ENCODE peak calls at places on chromosomes 16 and 17, in eight cellular contexts. One of them, this sample, is unnamed.

GRCh38 chr17:27493088-27493487 is 36.8 kb downstream of the KSR1 start:
- DNase-seq in H9: no peak
- DNase-seq in left ventricle myocardium inferior: no peak
- DNase-seq in RWPE1: no peak
- DNase-seq in fibroblast of lung: no peak
- DNase-seq in endothelial cell: no peak
- DNase-seq in neural progenitor cell: no peak
- DNase-seq in WTC11: no peak
- DNase-seq in this sample: no peak

GRCh38 chr17:41617136-41617535 is 4.6 kb upstream of the KRT16 start:
- DNase-seq in H9: no peak
- DNase-seq in left ventricle myocardium inferior: no peak
- DNase-seq in RWPE1: no peak
- DNase-seq in fibroblast of lung: no peak
- DNase-seq in endothelial cell: no peak
- DNase-seq in neural progenitor cell: no peak
- DNase-seq in WTC11: no peak
- DNase-seq in this sample: no peak

GRCh38 chr16:78462261-78463208 is 363.1 kb downstream of the WWOX start:
- DNase-seq in H9: no peak
- DNase-seq in left ventricle myocardium inferior: no peak
- DNase-seq in RWPE1: no peak
- DNase-seq in fibroblast of lung: no peak
- DNase-seq in endothelial cell: no peak
- DNase-seq in neural progenitor cell: peak
- DNase-seq in WTC11: no peak
- DNase-seq in this sample: no peak

GRCh38 chr16:19284207-19284606 is 1.3 kb upstream of the CLEC19A start:
- DNase-seq in H9: no peak
- DNase-seq in left ventricle myocardium inferior: no peak
- DNase-seq in RWPE1: peak
- DNase-seq in fibroblast of lung: peak
- DNase-seq in endothelial cell: no peak
- DNase-seq in neural progenitor cell: no peak
- DNase-seq in WTC11: no peak
- DNase-seq in this sample: no peak

GRCh38 chr17:7864995-7865650 is 7.3 kb downstream of the CYB5D1 start:
- DNase-seq in H9: no peak
- DNase-seq in left ventricle myocardium inferior: no peak
- DNase-seq in RWPE1: no peak
- DNase-seq in fibroblast of lung: no peak
- DNase-seq in endothelial cell: no peak
- DNase-seq in neural progenitor cell: no peak
- DNase-seq in WTC11: no peak
- DNase-seq in this sample: no peak

GRCh38 chr16:1093284-1094123 is 2.5 kb downstream of the C1QTNF8 start:
- DNase-seq in H9: peak
- DNase-seq in left ventricle myocardium inferior: no peak
- DNase-seq in RWPE1: no peak
- DNase-seq in fibroblast of lung: no peak
- DNase-seq in endothelial cell: no peak
- DNase-seq in neural progenitor cell: peak
- DNase-seq in WTC11: peak
- DNase-seq in this sample: no peak

GRCh38 chr16:69318177-69318910 is 7.2 kb downstream of the VPS4A start:
- DNase-seq in H9: no peak
- DNase-seq in left ventricle myocardium inferior: no peak
- DNase-seq in RWPE1: no peak
- DNase-seq in fibroblast of lung: no peak
- DNase-seq in endothelial cell: no peak
- DNase-seq in neural progenitor cell: no peak
- DNase-seq in WTC11: no peak
- DNase-seq in this sample: no peak

GRCh38 chr16:3836641-3837040 is 43.9 kb downstream of the CREBBP start:
- DNase-seq in H9: no peak
- DNase-seq in left ventricle myocardium inferior: no peak
- DNase-seq in RWPE1: no peak
- DNase-seq in fibroblast of lung: no peak
- DNase-seq in endothelial cell: no peak
- DNase-seq in neural progenitor cell: no peak
- DNase-seq in WTC11: no peak
- DNase-seq in this sample: no peak

GRCh38 chr17:75689441-75689873 is 22.3 kb downstream of the SAP30BP start:
- DNase-seq in H9: no peak
- DNase-seq in left ventricle myocardium inferior: no peak
- DNase-seq in RWPE1: peak
- DNase-seq in fibroblast of lung: no peak
- DNase-seq in endothelial cell: no peak
- DNase-seq in neural progenitor cell: no peak
- DNase-seq in WTC11: no peak
- DNase-seq in this sample: peak

GRCh38 chr16:1244881-1245280 is 4.4 kb downstream of the TPSAB1 start:
- DNase-seq in H9: no peak
- DNase-seq in left ventricle myocardium inferior: no peak
- DNase-seq in RWPE1: no peak
- DNase-seq in fibroblast of lung: no peak
- DNase-seq in endothelial cell: no peak
- DNase-seq in neural progenitor cell: no peak
- DNase-seq in WTC11: no peak
- DNase-seq in this sample: no peak

GRCh38 chr17:383771-384621 is 31.4 kb upstream of the RPH3AL start:
- DNase-seq in H9: no peak
- DNase-seq in left ventricle myocardium inferior: no peak
- DNase-seq in RWPE1: no peak
- DNase-seq in fibroblast of lung: no peak
- DNase-seq in endothelial cell: no peak
- DNase-seq in neural progenitor cell: peak
- DNase-seq in WTC11: no peak
- DNase-seq in this sample: no peak

GRCh38 chr17:6231465-6231864 is 161.3 kb downstream of the WSCD1 start:
- DNase-seq in H9: no peak
- DNase-seq in left ventricle myocardium inferior: no peak
- DNase-seq in RWPE1: no peak
- DNase-seq in fibroblast of lung: no peak
- DNase-seq in endothelial cell: no peak
- DNase-seq in neural progenitor cell: no peak
- DNase-seq in WTC11: no peak
- DNase-seq in this sample: no peak

GRCh38 chr17:10499950-10500349 is 18.4 kb downstream of the MYH1 start:
- DNase-seq in H9: no peak
- DNase-seq in left ventricle myocardium inferior: no peak
- DNase-seq in RWPE1: no peak
- DNase-seq in fibroblast of lung: no peak
- DNase-seq in endothelial cell: no peak
- DNase-seq in neural progenitor cell: no peak
- DNase-seq in WTC11: no peak
- DNase-seq in this sample: no peak

GRCh38 chr16:704047-704446 is 1.6 kb downstream of the FBXL16 start:
- DNase-seq in H9: no peak
- DNase-seq in left ventricle myocardium inferior: no peak
- DNase-seq in RWPE1: no peak
- DNase-seq in fibroblast of lung: no peak
- DNase-seq in endothelial cell: no peak
- DNase-seq in neural progenitor cell: no peak
- DNase-seq in WTC11: no peak
- DNase-seq in this sample: no peak

DNA sequence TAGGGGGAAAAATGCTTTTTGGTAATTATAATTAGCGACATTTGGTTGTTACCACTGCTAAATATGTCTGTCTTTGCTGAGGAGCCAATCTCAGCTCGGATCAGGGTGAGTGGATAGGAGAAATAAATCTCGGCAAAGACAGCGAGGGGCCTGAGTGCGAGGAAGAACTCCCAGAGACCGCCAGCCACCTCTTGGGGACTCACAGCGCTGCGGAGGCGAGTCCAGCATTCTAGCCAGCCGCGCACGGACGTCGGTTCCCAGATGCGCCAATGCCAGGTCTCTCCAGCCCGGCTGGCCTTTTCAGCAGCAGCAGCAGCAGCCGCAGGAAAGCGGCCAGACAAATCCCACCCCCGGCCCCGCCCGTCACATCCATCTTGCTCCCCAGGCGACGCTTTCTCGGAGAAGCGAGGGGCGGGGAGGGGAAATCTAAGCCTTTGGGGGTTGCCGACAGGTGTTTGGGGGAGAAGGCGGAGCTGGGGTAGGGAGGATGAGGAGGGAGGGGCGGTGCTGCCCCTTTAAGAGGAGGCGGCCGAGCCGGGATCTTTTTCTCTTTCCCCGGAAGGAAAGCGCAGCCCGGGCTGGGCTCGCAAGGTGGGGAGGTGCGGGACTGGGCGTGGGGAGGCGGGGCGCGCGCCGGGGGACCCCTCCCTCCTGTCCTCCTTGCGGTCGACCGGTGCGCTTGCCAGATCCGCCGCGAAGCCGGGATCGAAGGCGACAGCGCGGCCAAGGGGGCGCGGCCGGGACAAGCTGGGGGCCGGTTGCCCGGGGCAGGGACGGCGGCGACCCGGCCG is at the start of gene ITGA3:
- DNase-seq in H9: peak
- DNase-seq in left ventricle myocardium inferior: peak
- DNase-seq in RWPE1: peak
- DNase-seq in fibroblast of lung: peak
- DNase-seq in endothelial cell: peak
- DNase-seq in neural progenitor cell: peak
- DNase-seq in WTC11: peak
- DNase-seq in this sample: peak
- TF ChIP-seq CTCF in H9: no peak
- TF ChIP-seq CTCF in left ventricle myocardium inferior: no peak
- TF ChIP-seq CTCF in RWPE1: no peak
- TF ChIP-seq CTCF in fibroblast of lung: no peak
- TF ChIP-seq CTCF in endothelial cell: no peak
- TF ChIP-seq CTCF in neural progenitor cell: no peak
- TF ChIP-seq CTCF in WTC11: no peak
- TF ChIP-seq CTCF in this sample: no peak

DNA sequence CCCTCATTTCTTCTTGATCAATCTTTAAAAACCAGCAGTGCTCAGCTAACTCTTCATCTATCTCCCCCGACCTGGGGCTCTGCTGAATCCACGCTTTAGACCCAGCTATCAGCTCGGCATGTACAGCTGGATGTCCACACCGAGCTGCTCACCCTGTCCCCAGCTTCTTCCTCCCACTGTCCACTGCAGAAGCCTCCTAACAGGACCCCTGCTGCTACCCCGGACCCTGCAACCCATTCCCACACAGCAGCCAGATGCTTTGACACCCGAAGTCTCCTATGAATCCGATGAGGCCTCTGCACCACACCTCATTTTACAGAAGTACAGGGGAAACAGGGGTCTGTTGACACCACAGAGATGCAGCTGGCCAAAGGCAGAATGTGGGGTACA is 13.8 kb downstream of the GCGR start:
- DNase-seq in H9: no peak
- DNase-seq in left ventricle myocardium inferior: no peak
- DNase-seq in RWPE1: no peak
- DNase-seq in fibroblast of lung: no peak
- DNase-seq in endothelial cell: no peak
- DNase-seq in neural progenitor cell: no peak
- DNase-seq in WTC11: no peak
- DNase-seq in this sample: no peak
- TF ChIP-seq CTCF in H9: no peak
- TF ChIP-seq CTCF in left ventricle myocardium inferior: no peak
- TF ChIP-seq CTCF in RWPE1: no peak
- TF ChIP-seq CTCF in fibroblast of lung: no peak
- TF ChIP-seq CTCF in endothelial cell: no peak
- TF ChIP-seq CTCF in neural progenitor cell: no peak
- TF ChIP-seq CTCF in WTC11: no peak
- TF ChIP-seq CTCF in this sample: no peak

GRCh38 chr16:50611332-50611934 is 63.2 kb downstream of the NKD1 start:
- DNase-seq in H9: no peak
- DNase-seq in left ventricle myocardium inferior: no peak
- DNase-seq in RWPE1: peak
- DNase-seq in fibroblast of lung: peak
- DNase-seq in endothelial cell: no peak
- DNase-seq in neural progenitor cell: no peak
- DNase-seq in WTC11: no peak
- DNase-seq in this sample: no peak

GRCh38 chr16:50607447-50607846 is 59.3 kb downstream of the NKD1 start:
- DNase-seq in H9: no peak
- DNase-seq in left ventricle myocardium inferior: no peak
- DNase-seq in RWPE1: no peak
- DNase-seq in fibroblast of lung: no peak
- DNase-seq in endothelial cell: no peak
- DNase-seq in neural progenitor cell: no peak
- DNase-seq in WTC11: no peak
- DNase-seq in this sample: no peak

GRCh38 chr16:50610331-50611262 is 62.4 kb downstream of the NKD1 start:
- DNase-seq in H9: peak
- DNase-seq in left ventricle myocardium inferior: no peak
- DNase-seq in RWPE1: no peak
- DNase-seq in fibroblast of lung: no peak
- DNase-seq in endothelial cell: no peak
- DNase-seq in neural progenitor cell: peak
- DNase-seq in WTC11: peak
- DNase-seq in this sample: no peak

GRCh38 chr16:50607970-50608557 is 59.9 kb downstream of the NKD1 start:
- DNase-seq in H9: no peak
- DNase-seq in left ventricle myocardium inferior: no peak
- DNase-seq in RWPE1: no peak
- DNase-seq in fibroblast of lung: no peak
- DNase-seq in endothelial cell: no peak
- DNase-seq in neural progenitor cell: no peak
- DNase-seq in WTC11: no peak
- DNase-seq in this sample: no peak

GRCh38 chr16:50609049-50609832 is 61.0 kb downstream of the NKD1 start:
- DNase-seq in H9: no peak
- DNase-seq in left ventricle myocardium inferior: no peak
- DNase-seq in RWPE1: no peak
- DNase-seq in fibroblast of lung: no peak
- DNase-seq in endothelial cell: no peak
- DNase-seq in neural progenitor cell: no peak
- DNase-seq in WTC11: no peak
- DNase-seq in this sample: no peak
- TF ChIP-seq CTCF in H9: no peak
- TF ChIP-seq CTCF in left ventricle myocardium inferior: peak
- TF ChIP-seq CTCF in RWPE1: no peak
- TF ChIP-seq CTCF in fibroblast of lung: no peak
- TF ChIP-seq CTCF in endothelial cell: no peak
- TF ChIP-seq CTCF in neural progenitor cell: no peak
- TF ChIP-seq CTCF in WTC11: no peak
- TF ChIP-seq CTCF in this sample: no peak

DNA sequence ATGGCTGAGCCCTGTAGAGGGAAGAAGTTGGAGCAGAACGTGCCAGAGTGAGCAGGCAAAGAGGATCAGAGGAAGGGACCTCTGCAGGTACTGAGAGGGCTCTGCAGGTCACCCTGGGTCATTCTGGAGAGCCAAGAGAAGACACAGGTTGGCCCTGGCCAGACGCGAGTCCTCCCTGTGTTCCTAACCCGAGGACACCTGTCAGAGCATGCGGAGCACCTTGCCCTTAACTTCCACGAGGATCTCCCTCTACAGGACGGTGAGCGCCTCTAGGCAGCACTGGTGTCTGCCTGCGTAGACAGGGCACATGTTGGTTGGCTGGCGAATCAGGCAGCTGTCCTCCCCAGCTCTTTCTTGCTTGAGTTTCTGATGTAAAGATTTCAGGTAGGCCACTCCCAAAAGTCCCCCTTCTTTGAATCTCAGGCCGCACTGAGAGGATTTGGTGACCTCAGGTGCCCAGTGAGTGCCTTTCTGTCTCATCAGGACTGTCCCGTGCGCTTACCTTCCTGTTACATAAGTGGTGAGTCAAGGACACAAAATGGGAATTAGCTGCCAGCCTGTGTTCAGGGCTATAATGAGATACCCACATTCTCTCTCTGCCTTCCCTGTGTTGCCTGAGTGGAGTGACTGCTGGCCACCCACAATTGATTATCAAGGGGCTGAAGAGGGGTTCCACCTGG is 45.3 kb downstream of the MPRIP start:
- DNase-seq in H9: no peak
- DNase-seq in left ventricle myocardium inferior: no peak
- DNase-seq in RWPE1: no peak
- DNase-seq in fibroblast of lung: no peak
- DNase-seq in endothelial cell: no peak
- DNase-seq in neural progenitor cell: no peak
- DNase-seq in WTC11: no peak
- DNase-seq in this sample: no peak
- TF ChIP-seq CTCF in H9: no peak
- TF ChIP-seq CTCF in left ventricle myocardium inferior: peak
- TF ChIP-seq CTCF in RWPE1: no peak
- TF ChIP-seq CTCF in fibroblast of lung: no peak
- TF ChIP-seq CTCF in endothelial cell: no peak
- TF ChIP-seq CTCF in neural progenitor cell: no peak
- TF ChIP-seq CTCF in WTC11: no peak
- TF ChIP-seq CTCF in this sample: no peak